ENCODE peak calls at places on chromosomes 16 and 17, in four cellular contexts. C, I, N and U are unnamed samples.
A peak's percentile ranks its signal among the peaks of the same experiment; 100 is the strongest.

GRCh38 chr17:80222376-80223141 is 2.3 kb downstream of the SLC26A11 start:
- DNase-seq in C (no peak), I (no peak), N (no peak), U (no peak)

GRCh38 chr17:48544356-48545021 is 420 bp downstream of the HOXB2 start:
- DNase-seq in C (peak; percentile 79), I (no peak), N (peak; percentile 80), U (no peak)

GRCh38 chr17:82092628-82092994 is 5.4 kb downstream of the FASN start:
- DNase-seq in C (no peak), I (no peak), N (no peak), U (no peak)

GRCh38 chr16:24999088-24999670 is 16.0 kb downstream of the ARHGAP17 start:
- DNase-seq in C (no peak), I (no peak), N (no peak), U (no peak)

GRCh38 chr16:12900599-12901203 is 697 bp upstream of the SHISA9 start:
- DNase-seq in C (no peak), I (no peak), N (peak; percentile 33), U (no peak)

GRCh38 chr17:32943647-32944191 is 15.8 kb downstream of the TMEM98 start:
- DNase-seq in C (no peak), I (peak; percentile 68), N (no peak), U (no peak)

GRCh38 chr17:78645421-78646295 is 68.5 kb upstream of the DNAH17 start:
- DNase-seq in C (no peak), I (no peak), N (no peak), U (no peak)

GRCh38 chr16:85650864-85651811 is 37.6 kb downstream of the GINS2 start:
- DNase-seq in C (peak; percentile 58), I (no peak), N (no peak), U (no peak)

GRCh38 chr17:56733833-56734232 is 99.9 kb downstream of the C17orf67 start:
- DNase-seq in C (no peak), I (no peak), N (no peak), U (no peak)

GRCh38 chr16:28606291-28607115 is 3.3 kb downstream of the SULT1A1 start:
- DNase-seq in C (no peak), I (no peak), N (no peak), U (no peak)

GRCh38 chr17:78709119-78709681 is 72.9 kb downstream of the CYTH1 start:
- DNase-seq in C (no peak), I (no peak), N (no peak), U (no peak)

GRCh38 chr17:57294629-57295501 is 38.5 kb downstream of the MSI2 start:
- DNase-seq in C (no peak), I (no peak), N (no peak), U (no peak)

DNA sequence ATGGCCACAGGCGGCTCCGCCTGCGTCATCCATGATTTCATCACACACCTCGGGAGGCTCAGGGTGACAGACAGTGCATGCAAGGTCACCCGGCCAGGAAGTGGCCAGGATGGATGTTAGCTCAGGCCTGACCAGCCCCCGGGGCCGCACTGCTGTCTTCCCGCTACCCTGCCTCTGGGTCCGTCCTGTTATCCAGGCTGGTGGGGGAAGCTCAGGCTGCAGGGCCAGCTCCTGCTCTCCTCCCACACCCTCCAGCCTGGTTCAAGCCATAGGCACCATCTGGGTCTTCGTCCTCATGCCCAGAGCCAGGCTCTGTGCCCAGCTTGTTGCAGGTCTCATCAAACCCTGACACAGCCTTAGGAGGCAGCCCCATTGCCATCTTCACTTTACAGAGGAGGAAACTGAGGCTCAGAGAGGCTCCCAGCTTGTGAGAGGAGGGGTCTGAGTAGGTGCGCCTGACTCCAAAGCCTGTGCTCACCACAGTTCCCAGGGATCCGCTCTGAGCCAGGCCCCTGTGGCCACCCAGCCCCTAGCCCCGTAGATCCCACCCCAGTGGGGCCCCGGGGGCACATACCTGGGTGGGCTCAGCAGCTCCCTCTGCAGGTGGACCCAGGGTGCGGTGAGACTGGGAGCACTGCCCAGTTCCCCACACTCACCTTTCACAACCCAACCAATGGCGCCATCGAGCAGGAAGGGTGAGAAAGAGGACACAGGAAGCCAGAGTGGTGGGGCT is 414 bp upstream of the ADGRG3 start:
- DNase-seq in C (no peak), I (no peak), N (no peak), U (peak; percentile 77)
- TF ChIP-seq CTCF in C (no peak), I (no peak), N (no peak), U (no peak)

DNA sequence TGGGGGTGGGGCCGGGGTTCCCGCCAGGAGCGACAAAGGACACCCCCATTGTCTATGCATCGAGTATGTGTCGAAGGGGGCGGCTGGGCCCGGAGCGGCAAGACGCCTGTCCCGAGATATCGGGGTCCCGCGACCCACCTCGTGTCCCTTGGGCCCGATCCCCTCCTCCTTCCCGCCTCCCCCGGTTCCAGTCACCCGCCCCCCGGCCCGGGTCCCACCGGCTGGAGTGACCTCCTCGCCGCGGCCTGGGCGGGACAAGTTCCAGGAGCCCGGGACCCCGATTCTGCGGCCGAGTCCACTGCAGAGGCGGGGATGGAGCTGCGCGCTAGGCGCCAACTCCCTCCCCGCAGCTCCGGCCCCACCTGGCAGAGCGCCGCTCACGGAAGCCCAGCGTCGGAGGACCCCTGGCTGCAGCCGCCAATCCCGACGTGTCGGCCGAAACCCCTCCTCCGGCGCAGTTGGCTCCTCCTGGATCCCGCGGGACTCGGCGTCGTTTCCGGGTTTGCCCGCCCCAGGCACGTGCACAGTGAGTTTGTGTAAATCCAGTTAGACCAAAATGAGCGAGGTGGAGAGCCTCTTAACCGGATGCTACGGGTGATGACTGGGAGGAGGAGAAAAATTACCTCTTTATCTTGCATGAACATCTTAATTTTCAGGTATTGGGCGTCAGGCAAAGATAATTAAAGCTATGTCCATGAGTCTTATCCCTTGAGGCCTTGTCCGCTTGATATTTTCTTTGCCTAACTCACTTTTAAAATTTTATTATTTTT is at the start of gene NMRAL1:
- DNase-seq in C (peak; percentile 88), I (no peak), N (peak; percentile 75), U (peak; percentile 76)
- TF ChIP-seq CTCF in C (no peak), I (no peak), N (no peak), U (no peak)

GRCh38 chr17:72662827-72663190 is 429.7 kb downstream of the SLC39A11 start:
- DNase-seq in C (no peak), I (no peak), N (no peak), U (no peak)
- TF ChIP-seq CTCF in C (no peak), I (no peak), N (no peak), U (no peak)

GRCh38 chr17:76537578-76538280 is at the start of gene CYGB:
- DNase-seq in C (no peak), I (no peak), N (peak; percentile 65), U (no peak)

GRCh38 chr17:76536511-76537287 is 810 bp downstream of the CYGB start:
- DNase-seq in C (no peak), I (no peak), N (no peak), U (no peak)

GRCh38 chr17:76537288-76537577 is 276 bp downstream of the CYGB start:
- DNase-seq in C (no peak), I (no peak), N (no peak), U (no peak)

GRCh38 chr17:76535788-76536510 is 1.6 kb downstream of the CYGB start:
- DNase-seq in C (no peak), I (no peak), N (no peak), U (no peak)

DNA sequence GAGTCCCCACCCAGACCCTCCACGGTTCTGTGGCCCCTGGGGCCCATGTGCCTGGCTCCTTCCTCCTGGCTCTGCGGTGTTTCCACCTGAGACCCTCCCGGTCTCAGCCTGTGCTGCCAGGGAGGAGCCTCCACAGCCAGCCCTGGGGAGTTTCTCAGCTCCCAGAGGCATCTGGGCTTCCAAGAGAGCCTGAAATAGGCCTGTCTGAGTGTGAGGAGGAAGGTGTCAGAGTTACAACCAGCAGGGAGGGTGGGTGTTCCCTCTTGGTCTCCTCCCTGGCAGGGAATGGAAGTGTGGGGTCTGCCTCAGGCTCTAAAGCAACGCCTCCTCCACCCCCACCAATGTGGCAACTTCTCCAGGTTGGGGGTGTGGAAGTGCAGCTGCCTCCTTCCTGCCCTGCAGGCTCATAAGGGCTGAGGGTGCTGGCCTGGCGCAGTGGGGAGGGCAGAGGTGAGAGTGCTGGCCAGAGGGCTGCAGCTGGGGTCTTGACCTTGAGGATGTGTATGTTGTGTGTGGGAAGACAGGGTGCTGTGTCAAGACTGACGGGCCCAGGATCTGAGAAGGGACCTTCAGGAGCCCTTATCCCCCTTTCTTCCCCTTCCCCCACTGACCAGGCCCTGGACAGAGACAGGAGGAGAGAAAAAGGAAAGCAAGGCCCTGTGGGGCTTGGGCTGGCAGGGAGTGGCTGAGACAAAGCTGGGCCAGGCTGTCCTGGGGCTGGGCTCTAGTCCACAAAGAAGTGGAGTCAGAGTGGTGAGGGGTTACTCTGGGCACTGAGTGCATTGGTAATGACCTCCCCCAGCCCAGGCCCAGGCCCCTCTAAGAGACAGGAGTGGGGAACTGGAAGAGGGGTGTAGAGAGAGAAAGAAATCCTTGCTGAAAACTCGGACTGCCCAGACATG is 2.4 kb downstream of the CYGB start:
- DNase-seq in C (no peak), I (no peak), N (no peak), U (no peak)
- TF ChIP-seq CTCF in C (no peak), I (no peak), N (no peak), U (no peak)

GRCh38 chr16:66562409-66562808 is 3.8 kb upstream of the CMTM1 start:
- DNase-seq in C (no peak), I (no peak), N (no peak), U (no peak)
- TF ChIP-seq CTCF in C (no peak), I (no peak), N (no peak), U (no peak)

GRCh38 chr17:7035591-7036368 is at the start of gene SLC16A13:
- DNase-seq in C (peak; percentile 92), I (peak; percentile 81), N (peak; percentile 92), U (peak; percentile 95)
- TF ChIP-seq CTCF in C (no peak), I (no peak), N (no peak), U (no peak)

GRCh38 chr16:89563639-89564392 is 3.3 kb downstream of the RPL13 start:
- DNase-seq in C (no peak), I (no peak), N (no peak), U (no peak)

GRCh38 chr16:89567656-89568594 is 7.4 kb downstream of the RPL13 start:
- DNase-seq in C (no peak), I (no peak), N (no peak), U (no peak)

GRCh38 chr16:89565256-89565505 is 4.7 kb downstream of the RPL13 start:
- DNase-seq in C (no peak), I (no peak), N (no peak), U (no peak)

GRCh38 chr16:89564476-89565255 is 4.2 kb downstream of the RPL13 start:
- DNase-seq in C (no peak), I (no peak), N (no peak), U (no peak)

GRCh38 chr16:89565506-89566372 is 5.3 kb downstream of the RPL13 start:
- DNase-seq in C (peak; percentile 60), I (no peak), N (peak; percentile 56), U (no peak)
- TF ChIP-seq CTCF in C (peak; percentile 40), I (peak; percentile 72), N (peak; percentile 43), U (peak; percentile 20)

GRCh38 chr16:54526087-54526486 is 239.5 kb upstream of the IRX3 start:
- DNase-seq in C (no peak), I (no peak), N (no peak), U (no peak)

GRCh38 chr16:54525104-54525503 is 238.5 kb upstream of the IRX3 start:
- DNase-seq in C (no peak), I (no peak), N (no peak), U (no peak)

GRCh38 chr16:54521327-54521726 is 234.7 kb upstream of the IRX3 start:
- DNase-seq in C (no peak), I (no peak), N (no peak), U (no peak)

GRCh38 chr16:54522596-54522995 is 236.0 kb upstream of the IRX3 start:
- DNase-seq in C (no peak), I (no peak), N (no peak), U (no peak)

GRCh38 chr16:54526916-54527315 is 240.3 kb upstream of the IRX3 start:
- DNase-seq in C (no peak), I (no peak), N (no peak), U (no peak)
- TF ChIP-seq CTCF in C (no peak), I (no peak), N (no peak), U (no peak)